ENCODE peak calls at places on chromosome 9, in five cellular contexts. One of them, this sample, is unnamed.

GRCh38 chr9:21682981-21683380 is 119.5 kb upstream of the MTAP start:
- DNase-seq in trophoblast cell: no peak
- DNase-seq in H9: no peak
- DNase-seq in neuronal stem cell: no peak
- DNase-seq in H1: no peak
- DNase-seq in this sample: peak

GRCh38 chr9:115900698-115901097 is 252.9 kb upstream of the PAPPA start:
- DNase-seq in trophoblast cell: no peak
- DNase-seq in H9: no peak
- DNase-seq in neuronal stem cell: no peak
- DNase-seq in H1: no peak
- DNase-seq in this sample: no peak

GRCh38 chr9:81874926-81875325 is 53.3 kb upstream of the SPATA31D4 start:
- DNase-seq in trophoblast cell: no peak
- DNase-seq in H9: no peak
- DNase-seq in neuronal stem cell: no peak
- DNase-seq in H1: no peak
- DNase-seq in this sample: peak

GRCh38 chr9:16510506-16510905 is 360.0 kb downstream of the BNC2 start:
- DNase-seq in trophoblast cell: no peak
- DNase-seq in H9: no peak
- DNase-seq in neuronal stem cell: no peak
- DNase-seq in H1: no peak
- DNase-seq in this sample: no peak

GRCh38 chr9:18791074-18791473 is 241.9 kb downstream of the SAXO1 start:
- DNase-seq in trophoblast cell: peak
- DNase-seq in H9: peak
- DNase-seq in neuronal stem cell: peak
- DNase-seq in H1: peak
- DNase-seq in this sample: peak

GRCh38 chr9:9791621-9792020 is 821.2 kb downstream of the PTPRD start:
- DNase-seq in trophoblast cell: peak
- DNase-seq in H9: no peak
- DNase-seq in neuronal stem cell: no peak
- DNase-seq in H1: no peak
- DNase-seq in this sample: peak

GRCh38 chr9:127854169-127854833 is at the start of gene ENG:
- DNase-seq in trophoblast cell: peak
- DNase-seq in H9: peak
- DNase-seq in neuronal stem cell: no peak
- DNase-seq in H1: no peak
- DNase-seq in this sample: peak

GRCh38 chr9:101582593-101582992 is 12.2 kb downstream of the PPP3R2 start:
- DNase-seq in trophoblast cell: no peak
- DNase-seq in H9: no peak
- DNase-seq in neuronal stem cell: no peak
- DNase-seq in H1: no peak
- DNase-seq in this sample: peak

GRCh38 chr9:128972956-128973355 is 25.5 kb downstream of the NUP188 start:
- DNase-seq in trophoblast cell: no peak
- DNase-seq in H9: no peak
- DNase-seq in neuronal stem cell: no peak
- DNase-seq in H1: no peak
- DNase-seq in this sample: peak

GRCh38 chr9:84228130-84228735 is 112.3 kb downstream of the SLC28A3 start:
- DNase-seq in trophoblast cell: no peak
- DNase-seq in H9: peak
- DNase-seq in neuronal stem cell: peak
- DNase-seq in H1: peak
- DNase-seq in this sample: no peak

GRCh38 chr9:122931851-122932199 is 513 bp upstream of the ZBTB26 start:
- DNase-seq in trophoblast cell: peak
- DNase-seq in H9: no peak
- DNase-seq in neuronal stem cell: no peak
- DNase-seq in H1: no peak
- DNase-seq in this sample: peak

GRCh38 chr9:82677086-82677485 is 385.9 kb downstream of the RASEF start:
- DNase-seq in trophoblast cell: peak
- DNase-seq in H9: no peak
- DNase-seq in neuronal stem cell: no peak
- DNase-seq in H1: no peak
- DNase-seq in this sample: peak

GRCh38 chr9:25678147-25678666 is at the start of gene TUSC1:
- DNase-seq in trophoblast cell: peak
- DNase-seq in H9: peak
- DNase-seq in neuronal stem cell: peak
- DNase-seq in H1: no peak
- DNase-seq in this sample: peak

GRCh38 chr9:125906144-125906543 is 159.0 kb downstream of the PBX3 start:
- DNase-seq in trophoblast cell: peak
- DNase-seq in H9: no peak
- DNase-seq in neuronal stem cell: no peak
- DNase-seq in H1: no peak
- DNase-seq in this sample: peak

GRCh38 chr9:128355451-128355850 is 15.1 kb downstream of the SLC27A4 start:
- DNase-seq in trophoblast cell: no peak
- DNase-seq in H9: no peak
- DNase-seq in neuronal stem cell: no peak
- DNase-seq in H1: no peak
- DNase-seq in this sample: no peak

GRCh38 chr9:16344343-16344742 is 526.1 kb downstream of the BNC2 start:
- DNase-seq in trophoblast cell: peak
- DNase-seq in H9: no peak
- DNase-seq in neuronal stem cell: no peak
- DNase-seq in H1: no peak
- DNase-seq in this sample: peak

GRCh38 chr9:33737811-33738606 is 57.4 kb upstream of the PRSS3 start:
- DNase-seq in trophoblast cell: peak
- DNase-seq in H9: peak
- DNase-seq in neuronal stem cell: peak
- DNase-seq in H1: no peak
- DNase-seq in this sample: peak

GRCh38 chr9:72586388-72587160 is 65.2 kb downstream of the TMC1 start:
- DNase-seq in trophoblast cell: peak
- DNase-seq in H9: no peak
- DNase-seq in neuronal stem cell: no peak
- DNase-seq in H1: no peak
- DNase-seq in this sample: peak
- H2AK5ac ChIP-seq in trophoblast cell: no peak
- H2AK5ac ChIP-seq in H9: no peak
- H2AK5ac ChIP-seq in neuronal stem cell: no peak
- H2AK5ac ChIP-seq in H1: no peak
- H2AK5ac ChIP-seq in this sample: no peak

GRCh38 chr9:117305454-117305853 is 109.4 kb downstream of the ASTN2 start:
- DNase-seq in trophoblast cell: no peak
- DNase-seq in H9: no peak
- DNase-seq in neuronal stem cell: no peak
- DNase-seq in H1: no peak
- DNase-seq in this sample: no peak
- H2BK12ac ChIP-seq in trophoblast cell: no peak
- H2BK12ac ChIP-seq in H9: no peak
- H2BK12ac ChIP-seq in neuronal stem cell: no peak
- H2BK12ac ChIP-seq in H1: no peak
- H2BK12ac ChIP-seq in this sample: no peak

DNA sequence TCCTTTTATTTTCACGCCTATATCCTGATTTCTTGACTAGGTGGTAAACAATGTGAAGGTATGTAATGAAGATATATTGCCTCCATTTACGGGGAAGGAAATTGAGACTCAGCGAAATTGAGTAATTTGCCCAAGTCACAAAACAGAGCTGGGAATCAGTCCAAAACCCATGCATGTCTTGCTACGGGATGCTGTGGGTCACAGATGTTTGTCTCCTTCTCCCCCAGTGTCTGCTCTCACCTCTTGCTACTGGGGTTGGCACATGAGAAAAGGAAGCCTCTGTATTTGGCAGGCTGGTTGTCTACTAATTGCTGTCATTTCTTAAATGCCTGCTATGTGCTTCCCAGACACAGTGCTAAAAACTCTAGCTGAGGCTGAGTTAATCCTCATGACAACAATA is 53.7 kb upstream of the TEX48 start:
- DNase-seq in trophoblast cell: no peak
- DNase-seq in H9: no peak
- DNase-seq in neuronal stem cell: no peak
- DNase-seq in H1: no peak
- DNase-seq in this sample: no peak
- H2AK5ac ChIP-seq in trophoblast cell: no peak
- H2AK5ac ChIP-seq in H9: no peak
- H2AK5ac ChIP-seq in neuronal stem cell: no peak
- H2AK5ac ChIP-seq in H1: no peak
- H2AK5ac ChIP-seq in this sample: no peak

GRCh38 chr9:89731262-89731980 is 126.6 kb downstream of the GADD45G start:
- DNase-seq in trophoblast cell: no peak
- DNase-seq in H9: no peak
- DNase-seq in neuronal stem cell: no peak
- DNase-seq in H1: no peak
- DNase-seq in this sample: no peak
- H2BK12ac ChIP-seq in trophoblast cell: no peak
- H2BK12ac ChIP-seq in H9: no peak
- H2BK12ac ChIP-seq in neuronal stem cell: no peak
- H2BK12ac ChIP-seq in H1: no peak
- H2BK12ac ChIP-seq in this sample: peak